ENCODE peak calls at places on chromosomes 4 and X, in five cellular contexts. W, T, D, E and V are unnamed samples.

GRCh38 chrX:133923113-133923512 is 62.3 kb downstream of the GPC3 start:
- DNase-seq in W (no peak), T (no peak), D (no peak), E (no peak), V (no peak)

GRCh38 chrX:119481218-119481875 is 13.1 kb downstream of the SLC25A5 start:
- DNase-seq in W (no peak), T (no peak), D (no peak), E (no peak), V (no peak)

GRCh38 chr4:130147618-130148017 is 1051.7 kb downstream of the C4orf33 start:
- DNase-seq in W (no peak), T (no peak), D (no peak), E (no peak), V (no peak)

GRCh38 chr4:53055274-53055673 is 193.2 kb downstream of the RASL11B start:
- DNase-seq in W (peak; percentile 36), T (peak; percentile 91), D (no peak), E (peak; percentile 3), V (no peak)

GRCh38 chrX:25014366-25014838 is 1.4 kb downstream of the ARX start:
- DNase-seq in W (no peak), T (no peak), D (no peak), E (no peak), V (no peak)

GRCh38 chr4:683982-684571 is 4.9 kb downstream of the SLC49A3 start:
- DNase-seq in W (peak; percentile 49), T (peak; percentile 61), D (no peak), E (no peak), V (no peak)

GRCh38 chr4:8917868-8918783 is 46.5 kb upstream of the HMX1 start:
- DNase-seq in W (peak; percentile 10), T (no peak), D (no peak), E (no peak), V (no peak)

GRCh38 chrX:123108513-123109427 is 75.3 kb upstream of the GRIA3 start:
- DNase-seq in W (no peak), T (peak; percentile 40), D (no peak), E (no peak), V (no peak)

GRCh38 chr4:68346461-68346860 is 3.4 kb downstream of the YTHDC1 start:
- DNase-seq in W (no peak), T (peak; percentile 1), D (no peak), E (no peak), V (no peak)

GRCh38 chr4:53601251-53601764 is 10.0 kb upstream of the LNX1 start:
- DNase-seq in W (no peak), T (no peak), D (no peak), E (no peak), V (no peak)